ENCODE peak calls at places on chromosomes 3 and 15, in five cellular contexts. One of them, this sample, is unnamed.

GRCh38 chr15:101053261-101053660 is 134.1 kb downstream of the LRRK1 start:
- DNase-seq in MM.1S: no peak
- DNase-seq in cardiac muscle cell: no peak
- DNase-seq in tibial artery: peak
- DNase-seq in suprapubic skin: peak
- DNase-seq in this sample: no peak

GRCh38 chr3:30747771-30748281 is 141.4 kb downstream of the TGFBR2 start:
- DNase-seq in tibial artery: no peak
- DNase-seq in suprapubic skin: no peak
- DNase-seq in MM.1S: no peak
- DNase-seq in cardiac muscle cell: peak
- DNase-seq in this sample: peak

GRCh38 chr3:85342915-85343314 is 384.1 kb downstream of the CADM2 start:
- DNase-seq in suprapubic skin: no peak
- DNase-seq in MM.1S: peak
- DNase-seq in tibial artery: no peak
- DNase-seq in cardiac muscle cell: no peak
- DNase-seq in this sample: peak

GRCh38 chr3:50623840-50624474 is 7.0 kb downstream of the MAPKAPK3 start:
- DNase-seq in suprapubic skin: no peak
- DNase-seq in cardiac muscle cell: no peak
- DNase-seq in MM.1S: peak
- DNase-seq in tibial artery: no peak
- DNase-seq in this sample: no peak

GRCh38 chr15:25947336-25948080 is 84.4 kb upstream of the ATP10A start:
- DNase-seq in tibial artery: no peak
- DNase-seq in MM.1S: no peak
- DNase-seq in cardiac muscle cell: no peak
- DNase-seq in suprapubic skin: no peak
- DNase-seq in this sample: no peak

GRCh38 chr3:105315157-105315556 is 51.6 kb upstream of the ALCAM start:
- DNase-seq in suprapubic skin: no peak
- DNase-seq in cardiac muscle cell: no peak
- DNase-seq in MM.1S: no peak
- DNase-seq in tibial artery: no peak
- DNase-seq in this sample: no peak

GRCh38 chr15:82835391-82835917 is 26.0 kb downstream of the WHAMM start:
- DNase-seq in suprapubic skin: no peak
- DNase-seq in tibial artery: no peak
- DNase-seq in cardiac muscle cell: no peak
- DNase-seq in MM.1S: no peak
- DNase-seq in this sample: no peak

GRCh38 chr3:30635072-30635471 is 28.7 kb downstream of the TGFBR2 start:
- DNase-seq in MM.1S: no peak
- DNase-seq in tibial artery: no peak
- DNase-seq in suprapubic skin: no peak
- DNase-seq in cardiac muscle cell: no peak
- DNase-seq in this sample: no peak

DNA sequence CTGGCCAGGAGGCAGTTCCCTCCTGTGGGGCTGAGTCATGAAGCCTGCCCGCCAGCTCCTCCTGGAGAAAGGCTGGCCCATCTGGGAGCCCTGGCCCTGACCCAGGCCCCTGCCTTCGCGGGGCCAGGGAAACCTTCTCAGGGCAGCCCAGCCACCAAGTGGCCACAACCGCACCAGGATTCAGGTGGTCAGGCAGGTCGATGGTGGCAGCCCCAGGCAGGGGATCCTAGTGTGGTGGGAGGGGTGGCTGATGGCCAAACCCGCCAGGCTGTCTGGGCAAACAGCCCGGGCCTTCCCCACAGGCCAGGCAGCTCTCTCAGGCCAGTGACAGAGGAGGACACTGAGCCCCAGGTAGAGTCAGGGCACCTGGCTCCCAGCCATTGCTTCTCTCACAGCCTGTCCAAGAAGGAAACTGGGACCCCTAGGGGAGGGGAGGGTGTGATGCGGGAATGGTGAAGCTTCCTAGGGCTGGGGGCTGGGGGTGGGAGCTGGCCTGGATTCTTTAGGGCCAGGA is 1.2 kb downstream of the TWF2 start:
- DNase-seq in MM.1S: no peak
- DNase-seq in cardiac muscle cell: peak
- DNase-seq in tibial artery: peak
- DNase-seq in suprapubic skin: peak
- DNase-seq in this sample: peak
- H3K27ac ChIP-seq in MM.1S: no peak
- H3K27ac ChIP-seq in cardiac muscle cell: peak
- H3K27ac ChIP-seq in tibial artery: peak
- H3K27ac ChIP-seq in suprapubic skin: peak
- H3K27ac ChIP-seq in this sample: peak

GRCh38 chr3:121493431-121493830 is 52.4 kb downstream of the POLQ start:
- DNase-seq in tibial artery: no peak
- DNase-seq in suprapubic skin: no peak
- DNase-seq in MM.1S: no peak
- DNase-seq in cardiac muscle cell: no peak
- DNase-seq in this sample: no peak
- TF ChIP-seq CTCF in tibial artery: no peak
- TF ChIP-seq CTCF in suprapubic skin: no peak
- TF ChIP-seq CTCF in MM.1S: no peak
- TF ChIP-seq CTCF in cardiac muscle cell: no peak
- TF ChIP-seq CTCF in this sample: no peak

GRCh38 chr15:58575045-58575786 is 143.4 kb downstream of the LIPC start:
- DNase-seq in cardiac muscle cell: no peak
- DNase-seq in MM.1S: no peak
- DNase-seq in suprapubic skin: no peak
- DNase-seq in tibial artery: no peak
- DNase-seq in this sample: no peak
- H3K27ac ChIP-seq in cardiac muscle cell: no peak
- H3K27ac ChIP-seq in MM.1S: no peak
- H3K27ac ChIP-seq in suprapubic skin: no peak
- H3K27ac ChIP-seq in tibial artery: no peak
- H3K27ac ChIP-seq in this sample: no peak

GRCh38 chr15:68460166-68460565 is 28.2 kb upstream of the ITGA11 start:
- DNase-seq in tibial artery: no peak
- DNase-seq in cardiac muscle cell: no peak
- DNase-seq in suprapubic skin: no peak
- DNase-seq in MM.1S: no peak
- DNase-seq in this sample: no peak

GRCh38 chr15:68463996-68464395 is 32.0 kb upstream of the ITGA11 start:
- DNase-seq in MM.1S: no peak
- DNase-seq in cardiac muscle cell: peak
- DNase-seq in tibial artery: no peak
- DNase-seq in suprapubic skin: no peak
- DNase-seq in this sample: no peak

GRCh38 chr15:68465861-68466560 is 34.0 kb upstream of the ITGA11 start:
- DNase-seq in MM.1S: no peak
- DNase-seq in suprapubic skin: no peak
- DNase-seq in cardiac muscle cell: peak
- DNase-seq in tibial artery: no peak
- DNase-seq in this sample: no peak

GRCh38 chr15:68464451-68465090 is 32.6 kb upstream of the ITGA11 start:
- DNase-seq in suprapubic skin: no peak
- DNase-seq in cardiac muscle cell: peak
- DNase-seq in MM.1S: no peak
- DNase-seq in tibial artery: no peak
- DNase-seq in this sample: no peak

GRCh38 chr15:68463444-68463843 is 31.5 kb upstream of the ITGA11 start:
- DNase-seq in cardiac muscle cell: no peak
- DNase-seq in suprapubic skin: no peak
- DNase-seq in tibial artery: no peak
- DNase-seq in MM.1S: no peak
- DNase-seq in this sample: no peak
- TF ChIP-seq CTCF in cardiac muscle cell: no peak
- TF ChIP-seq CTCF in suprapubic skin: no peak
- TF ChIP-seq CTCF in tibial artery: no peak
- TF ChIP-seq CTCF in MM.1S: no peak
- TF ChIP-seq CTCF in this sample: no peak

GRCh38 chr3:65521032-65521431 is 517.7 kb downstream of the MAGI1 start:
- DNase-seq in tibial artery: no peak
- DNase-seq in cardiac muscle cell: no peak
- DNase-seq in suprapubic skin: no peak
- DNase-seq in MM.1S: no peak
- DNase-seq in this sample: no peak

DNA sequence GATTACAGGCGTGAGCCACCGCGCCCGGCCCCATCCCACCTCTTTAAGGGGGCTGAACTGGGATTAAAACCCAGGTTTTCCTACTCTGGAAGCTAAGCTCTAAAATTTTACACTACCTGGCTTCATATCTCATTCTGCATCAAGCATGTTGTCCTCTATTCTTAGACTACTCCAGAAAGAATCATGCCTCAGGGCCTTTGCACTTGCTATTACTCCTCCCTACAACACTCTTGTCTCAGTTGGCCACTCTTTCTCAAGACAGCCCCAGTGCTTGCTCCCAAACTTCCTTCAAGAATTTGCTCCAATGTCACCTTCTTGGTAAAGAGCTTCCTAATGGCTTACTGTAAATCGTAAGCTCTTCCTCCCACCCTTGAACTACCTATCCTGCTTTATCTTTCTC is 521.7 kb downstream of the MAGI1 start:
- DNase-seq in suprapubic skin: no peak
- DNase-seq in tibial artery: no peak
- DNase-seq in MM.1S: no peak
- DNase-seq in cardiac muscle cell: no peak
- DNase-seq in this sample: no peak
- H3K27ac ChIP-seq in suprapubic skin: no peak
- H3K27ac ChIP-seq in tibial artery: no peak
- H3K27ac ChIP-seq in MM.1S: no peak
- H3K27ac ChIP-seq in cardiac muscle cell: no peak
- H3K27ac ChIP-seq in this sample: no peak

GRCh38 chr3:108818404-108818803 is 4.2 kb upstream of the TRAT1 start:
- DNase-seq in suprapubic skin: no peak
- DNase-seq in cardiac muscle cell: peak
- DNase-seq in MM.1S: peak
- DNase-seq in tibial artery: no peak
- DNase-seq in this sample: peak
- TF ChIP-seq CTCF in suprapubic skin: no peak
- TF ChIP-seq CTCF in cardiac muscle cell: no peak
- TF ChIP-seq CTCF in MM.1S: peak
- TF ChIP-seq CTCF in tibial artery: no peak
- TF ChIP-seq CTCF in this sample: no peak

DNA sequence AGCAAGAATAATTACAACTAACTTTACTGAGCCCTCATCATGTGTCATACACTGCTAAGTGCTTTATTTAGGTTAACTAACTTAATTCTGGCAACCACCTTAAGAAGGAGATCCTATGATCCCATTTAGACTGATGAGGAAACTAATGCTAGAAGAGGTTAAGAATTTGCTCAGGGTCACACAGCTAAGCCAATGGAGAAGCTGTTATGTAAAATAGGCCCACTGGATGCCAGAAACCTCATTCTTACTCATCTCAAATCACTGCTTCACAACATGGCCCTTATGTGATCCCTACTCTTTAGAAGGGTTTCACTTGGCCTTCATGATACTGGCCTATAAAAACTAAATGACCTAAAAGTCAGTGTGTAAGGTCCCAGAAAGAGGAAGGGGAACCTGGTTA is 41.2 kb downstream of the IMPG2 start:
- DNase-seq in cardiac muscle cell: no peak
- DNase-seq in MM.1S: no peak
- DNase-seq in tibial artery: no peak
- DNase-seq in suprapubic skin: no peak
- DNase-seq in this sample: no peak
- H3K27ac ChIP-seq in cardiac muscle cell: no peak
- H3K27ac ChIP-seq in MM.1S: no peak
- H3K27ac ChIP-seq in tibial artery: no peak
- H3K27ac ChIP-seq in suprapubic skin: no peak
- H3K27ac ChIP-seq in this sample: no peak

DNA sequence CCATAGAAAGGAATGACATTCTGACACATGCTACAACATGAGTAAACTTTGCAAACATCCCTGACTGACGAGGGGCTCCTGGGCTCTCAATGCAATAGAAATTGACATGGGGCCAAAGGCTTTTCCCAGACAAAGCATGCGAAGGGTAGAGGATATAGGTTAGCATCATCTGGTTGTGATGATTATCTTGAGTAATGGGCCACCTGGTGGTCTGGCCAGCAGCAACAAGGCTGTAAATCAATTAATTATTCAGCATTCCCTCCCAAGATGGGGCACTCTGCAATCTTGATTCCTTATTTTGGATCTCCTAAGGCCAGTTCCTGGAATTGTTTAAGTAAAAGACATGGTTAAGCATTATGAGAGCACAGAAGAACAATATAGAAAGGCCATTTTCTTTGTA is 99.2 kb downstream of the AGBL1 start:
- DNase-seq in suprapubic skin: no peak
- DNase-seq in MM.1S: no peak
- DNase-seq in tibial artery: no peak
- DNase-seq in cardiac muscle cell: no peak
- DNase-seq in this sample: no peak
- TF ChIP-seq CTCF in suprapubic skin: no peak
- TF ChIP-seq CTCF in MM.1S: no peak
- TF ChIP-seq CTCF in tibial artery: no peak
- TF ChIP-seq CTCF in cardiac muscle cell: no peak
- TF ChIP-seq CTCF in this sample: no peak

GRCh38 chr15:60049948-60050347 is 45.8 kb downstream of the FOXB1 start:
- DNase-seq in suprapubic skin: no peak
- DNase-seq in cardiac muscle cell: no peak
- DNase-seq in tibial artery: no peak
- DNase-seq in MM.1S: no peak
- DNase-seq in this sample: no peak
- H3K27ac ChIP-seq in suprapubic skin: no peak
- H3K27ac ChIP-seq in cardiac muscle cell: no peak
- H3K27ac ChIP-seq in tibial artery: no peak
- H3K27ac ChIP-seq in MM.1S: no peak
- H3K27ac ChIP-seq in this sample: no peak

This sample was measured in RWPE1.